ENCODE peak calls at places on chromosomes 11 and 22, in four cellular contexts. One of them, this sample, is unnamed.

GRCh38 chr22:44085743-44086741 is 61.9 kb downstream of the PARVB start:
- DNase-seq in tibial nerve: no peak
- DNase-seq in adrenal gland: peak
- DNase-seq in Peyer's patch: peak
- DNase-seq in this sample: no peak

GRCh38 chr11:116930177-116930576 is 92.8 kb upstream of the APOA1 start:
- DNase-seq in tibial nerve: no peak
- DNase-seq in adrenal gland: no peak
- DNase-seq in Peyer's patch: peak
- DNase-seq in this sample: peak

GRCh38 chr22:46088541-46089311 is 61.6 kb upstream of the PPARA start:
- DNase-seq in tibial nerve: peak
- DNase-seq in adrenal gland: peak
- DNase-seq in Peyer's patch: no peak
- DNase-seq in this sample: no peak

GRCh38 chr11:47652070-47652469 is 9.7 kb upstream of the MTCH2 start:
- DNase-seq in tibial nerve: no peak
- DNase-seq in adrenal gland: no peak
- DNase-seq in Peyer's patch: no peak
- DNase-seq in this sample: no peak

GRCh38 chr11:68663482-68664010 is 20.8 kb upstream of the GAL start:
- DNase-seq in tibial nerve: no peak
- DNase-seq in adrenal gland: no peak
- DNase-seq in Peyer's patch: no peak
- DNase-seq in this sample: no peak

GRCh38 chr22:25477358-25477757 is 87.1 kb upstream of the GRK3 start:
- DNase-seq in tibial nerve: no peak
- DNase-seq in adrenal gland: no peak
- DNase-seq in Peyer's patch: no peak
- DNase-seq in this sample: no peak

GRCh38 chr22:49213731-49214352 is 613.8 kb downstream of the BRD1 start:
- DNase-seq in tibial nerve: no peak
- DNase-seq in adrenal gland: no peak
- DNase-seq in Peyer's patch: no peak
- DNase-seq in this sample: no peak

GRCh38 chr11:80455818-80456217 is 1015.0 kb upstream of the TENM4 start:
- DNase-seq in tibial nerve: no peak
- DNase-seq in adrenal gland: no peak
- DNase-seq in Peyer's patch: no peak
- DNase-seq in this sample: no peak

GRCh38 chr11:57315491-57315890 is 9.3 kb downstream of the TNKS1BP1 start:
- DNase-seq in tibial nerve: no peak
- DNase-seq in adrenal gland: peak
- DNase-seq in Peyer's patch: no peak
- DNase-seq in this sample: no peak

GRCh38 chr11:78244546-78245315 is 56.0 kb downstream of the USP35 start:
- DNase-seq in tibial nerve: no peak
- DNase-seq in adrenal gland: no peak
- DNase-seq in Peyer's patch: no peak
- DNase-seq in this sample: no peak

GRCh38 chr11:85813721-85814120 is 2.8 kb upstream of the SYTL2 start:
- DNase-seq in tibial nerve: no peak
- DNase-seq in adrenal gland: no peak
- DNase-seq in Peyer's patch: no peak
- DNase-seq in this sample: no peak

GRCh38 chr11:68215524-68216170 is 2.6 kb upstream of the KMT5B start:
- DNase-seq in tibial nerve: no peak
- DNase-seq in adrenal gland: no peak
- DNase-seq in Peyer's patch: no peak
- DNase-seq in this sample: no peak

GRCh38 chr11:11189501-11189900 is 163.5 kb downstream of the CSNK2A3 start:
- DNase-seq in tibial nerve: no peak
- DNase-seq in adrenal gland: no peak
- DNase-seq in Peyer's patch: no peak
- DNase-seq in this sample: no peak

GRCh38 chr11:67286621-67287333 is 2.3 kb upstream of the ANKRD13D start:
- DNase-seq in tibial nerve: no peak
- DNase-seq in adrenal gland: no peak
- DNase-seq in Peyer's patch: no peak
- DNase-seq in this sample: no peak

GRCh38 chr11:10503777-10504176 is 37.2 kb downstream of the RNF141 start:
- DNase-seq in tibial nerve: no peak
- DNase-seq in adrenal gland: no peak
- DNase-seq in Peyer's patch: no peak
- DNase-seq in this sample: no peak

GRCh38 chr11:27703453-27703852 is 3.2 kb upstream of the BDNF start:
- DNase-seq in tibial nerve: no peak
- DNase-seq in adrenal gland: no peak
- DNase-seq in Peyer's patch: no peak
- DNase-seq in this sample: no peak

GRCh38 chr22:49192857-49193250 is 634.8 kb downstream of the BRD1 start:
- DNase-seq in tibial nerve: no peak
- DNase-seq in adrenal gland: no peak
- DNase-seq in Peyer's patch: no peak
- DNase-seq in this sample: no peak

GRCh38 chr11:11640996-11641395 is 19.2 kb upstream of the GALNT18 start:
- DNase-seq in tibial nerve: no peak
- DNase-seq in adrenal gland: no peak
- DNase-seq in Peyer's patch: no peak
- DNase-seq in this sample: no peak

GRCh38 chr22:41369089-41369745 is 12.5 kb upstream of the TEF start:
- DNase-seq in tibial nerve: no peak
- DNase-seq in adrenal gland: no peak
- DNase-seq in Peyer's patch: no peak
- DNase-seq in this sample: no peak

GRCh38 chr22:42080287-42080686 is 787 bp downstream of the SMDT1 start:
- DNase-seq in tibial nerve: no peak
- DNase-seq in adrenal gland: peak
- DNase-seq in Peyer's patch: peak
- DNase-seq in this sample: no peak

GRCh38 chr22:32531955-32532818 is 57.6 kb downstream of the FBXO7 start:
- DNase-seq in tibial nerve: peak
- DNase-seq in adrenal gland: peak
- DNase-seq in Peyer's patch: no peak
- DNase-seq in this sample: no peak

GRCh38 chr22:19859861-19860510 is 5.3 kb upstream of the GNB1L start:
- DNase-seq in tibial nerve: no peak
- DNase-seq in adrenal gland: no peak
- DNase-seq in Peyer's patch: peak
- DNase-seq in this sample: no peak

GRCh38 chr11:17526931-17527660 is 17.1 kb downstream of the USH1C start:
- DNase-seq in tibial nerve: no peak
- DNase-seq in adrenal gland: no peak
- DNase-seq in Peyer's patch: no peak
- DNase-seq in this sample: no peak

GRCh38 chr22:42207918-42208317 is 62.5 kb downstream of the TCF20 start:
- DNase-seq in tibial nerve: no peak
- DNase-seq in adrenal gland: no peak
- DNase-seq in Peyer's patch: no peak
- DNase-seq in this sample: no peak

GRCh38 chr11:131877246-131877645 is 506.8 kb downstream of the NTM start:
- DNase-seq in tibial nerve: no peak
- DNase-seq in adrenal gland: no peak
- DNase-seq in Peyer's patch: no peak
- DNase-seq in this sample: no peak

GRCh38 chr11:17439316-17439782 is 37.3 kb downstream of the ABCC8 start:
- DNase-seq in tibial nerve: no peak
- DNase-seq in adrenal gland: no peak
- DNase-seq in Peyer's patch: no peak
- DNase-seq in this sample: no peak

GRCh38 chr22:50507421-50507990 is at the start of gene LMF2:
- DNase-seq in tibial nerve: peak
- DNase-seq in adrenal gland: no peak
- DNase-seq in Peyer's patch: peak
- DNase-seq in this sample: peak

GRCh38 chr22:42836026-42836425 is 21.0 kb downstream of the ARFGAP3 start:
- DNase-seq in tibial nerve: no peak
- DNase-seq in adrenal gland: no peak
- DNase-seq in Peyer's patch: peak
- DNase-seq in this sample: no peak

GRCh38 chr11:6320411-6321207 is at the start of gene CAVIN3:
- DNase-seq in tibial nerve: peak
- DNase-seq in adrenal gland: peak
- DNase-seq in Peyer's patch: peak
- DNase-seq in this sample: no peak

GRCh38 chr22:40289991-40290459 is 56.3 kb upstream of the ADSL start:
- DNase-seq in tibial nerve: no peak
- DNase-seq in adrenal gland: no peak
- DNase-seq in Peyer's patch: peak
- DNase-seq in this sample: peak

GRCh38 chr22:43090130-43090789 is 1.1 kb upstream of the TTLL1 start:
- DNase-seq in tibial nerve: no peak
- DNase-seq in adrenal gland: peak
- DNase-seq in Peyer's patch: peak
- DNase-seq in this sample: no peak

GRCh38 chr11:11979487-11980117 is 28.8 kb downstream of the DKK3 start:
- DNase-seq in tibial nerve: no peak
- DNase-seq in adrenal gland: no peak
- DNase-seq in Peyer's patch: no peak
- DNase-seq in this sample: no peak

GRCh38 chr11:96827164-96827563 is 437.4 kb downstream of the JRKL start:
- DNase-seq in tibial nerve: no peak
- DNase-seq in adrenal gland: peak
- DNase-seq in Peyer's patch: no peak
- DNase-seq in this sample: no peak

GRCh38 chr11:106076421-106076922 is 675 bp downstream of the KBTBD3 start:
- DNase-seq in tibial nerve: no peak
- DNase-seq in adrenal gland: peak
- DNase-seq in Peyer's patch: no peak
- DNase-seq in this sample: no peak

GRCh38 chr11:130068986-130069683 is 559 bp upstream of the APLP2 start:
- DNase-seq in tibial nerve: peak
- DNase-seq in adrenal gland: peak
- DNase-seq in Peyer's patch: peak
- DNase-seq in this sample: no peak

GRCh38 chr11:130071211-130071712 is 1.6 kb downstream of the APLP2 start:
- DNase-seq in tibial nerve: no peak
- DNase-seq in adrenal gland: no peak
- DNase-seq in Peyer's patch: no peak
- DNase-seq in this sample: no peak

GRCh38 chr11:130070829-130071205 is 1.1 kb downstream of the APLP2 start:
- DNase-seq in tibial nerve: no peak
- DNase-seq in adrenal gland: peak
- DNase-seq in Peyer's patch: no peak
- DNase-seq in this sample: no peak

GRCh38 chr11:130069684-130070108 is at the start of gene APLP2:
- DNase-seq in tibial nerve: peak
- DNase-seq in adrenal gland: peak
- DNase-seq in Peyer's patch: peak
- DNase-seq in this sample: peak

DNA sequence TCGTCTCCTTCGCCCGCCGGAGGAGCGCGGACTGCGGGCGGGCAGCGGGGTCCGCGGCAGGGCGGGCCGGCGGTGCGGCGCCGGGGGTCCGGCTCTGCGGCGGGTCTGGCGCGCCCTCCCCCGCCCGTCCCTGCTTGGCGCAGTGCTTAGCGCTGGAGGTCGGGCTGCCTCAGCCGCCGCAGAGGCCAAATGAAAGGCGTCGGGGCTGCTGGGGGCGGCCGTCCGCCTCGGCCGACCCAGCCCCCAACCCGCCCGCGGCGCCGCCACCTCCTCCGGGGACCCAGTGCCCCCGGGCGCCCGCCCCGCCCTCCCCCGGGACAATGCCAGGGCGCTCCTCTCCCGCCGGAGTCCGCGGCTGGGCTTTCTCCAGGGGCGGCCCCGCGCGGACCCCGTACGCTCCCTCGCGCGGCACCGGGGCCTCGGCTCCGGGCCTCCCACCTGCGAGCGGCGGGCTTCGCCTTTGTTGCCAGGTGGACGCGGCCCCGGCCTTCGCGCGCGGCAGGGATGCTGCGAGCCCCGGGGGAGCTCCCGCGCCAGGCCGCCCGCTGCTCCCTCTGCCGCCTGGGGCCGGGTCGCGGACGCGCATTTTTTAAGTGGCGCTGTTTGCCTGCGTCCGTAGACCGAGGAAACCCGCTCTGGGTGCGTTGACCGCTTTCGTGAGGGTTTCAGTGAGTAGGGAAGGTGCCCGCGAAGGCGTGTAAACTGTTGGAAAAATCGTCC is 575 bp downstream of the APLP2 start:
- DNase-seq in tibial nerve: no peak
- DNase-seq in adrenal gland: peak
- DNase-seq in Peyer's patch: peak
- DNase-seq in this sample: peak
- TF ChIP-seq CTCF in tibial nerve: no peak
- TF ChIP-seq CTCF in adrenal gland: no peak
- TF ChIP-seq CTCF in Peyer's patch: peak
- TF ChIP-seq CTCF in this sample: no peak

GRCh38 chr11:121716060-121716459 is 263.3 kb upstream of the SORL1-AS1 start:
- DNase-seq in tibial nerve: no peak
- DNase-seq in adrenal gland: no peak
- DNase-seq in Peyer's patch: no peak
- DNase-seq in this sample: no peak
- H3K27ac ChIP-seq in tibial nerve: no peak
- H3K27ac ChIP-seq in adrenal gland: no peak
- H3K27ac ChIP-seq in Peyer's patch: no peak
- H3K27ac ChIP-seq in this sample: no peak

GRCh38 chr11:65373839-65374580 is 8.4 kb downstream of the SLC25A45 start:
- DNase-seq in tibial nerve: no peak
- DNase-seq in adrenal gland: no peak
- DNase-seq in Peyer's patch: no peak
- DNase-seq in this sample: no peak
- TF ChIP-seq CTCF in tibial nerve: no peak
- TF ChIP-seq CTCF in adrenal gland: no peak
- TF ChIP-seq CTCF in Peyer's patch: no peak
- TF ChIP-seq CTCF in this sample: no peak

GRCh38 chr22:30250713-30251267 is 4.2 kb upstream of the LIF start:
- DNase-seq in tibial nerve: no peak
- DNase-seq in adrenal gland: no peak
- DNase-seq in Peyer's patch: no peak
- DNase-seq in this sample: no peak
- H3K27ac ChIP-seq in tibial nerve: peak
- H3K27ac ChIP-seq in adrenal gland: no peak
- H3K27ac ChIP-seq in Peyer's patch: no peak
- H3K27ac ChIP-seq in this sample: no peak

This sample was measured in CD4-positive, alpha-beta T cell.